ENCODE peak calls at places on chromosomes 16 and 17, in seven cellular contexts. R is foreskin fibroblast; X is GM23338; N is left ventricle myocardium inferior; Q is naive thymus-derived CD4-positive, alpha-beta T cell; C is CD8-positive, alpha-beta memory T cell; M is upper lobe of right lung. I is an unnamed sample.

GRCh38 chr16:28087675-28088285 is 24.3 kb upstream of the GSG1L start:
- DNase-seq in C (no peak), N (no peak), Q (no peak), X (peak; percentile 50), R (no peak), M (no peak), I (no peak)

GRCh38 chr16:85208643-85209520 is 96.6 kb upstream of the CIBAR2 start:
- DNase-seq in C (no peak), Q (no peak), M (no peak), X (no peak), N (no peak), R (no peak), I (no peak)

GRCh38 chr16:31108035-31108793 is at the start of gene BCKDK:
- DNase-seq in N (peak; percentile 87), M (peak; percentile 88), C (peak; percentile 43), R (peak; percentile 91), Q (peak; percentile 41), X (peak; percentile 85), I (peak; percentile 79)

GRCh38 chr16:56688762-56689161 is 6.5 kb downstream of the MT1X start:
- DNase-seq in M (no peak), R (no peak), C (no peak), Q (no peak), X (no peak), N (no peak), I (no peak)

GRCh38 chr17:75073618-75074047 is 14.1 kb upstream of the SLC16A5 start:
- DNase-seq in C (no peak), Q (no peak), R (peak; percentile 63), N (no peak), M (no peak), X (no peak), I (no peak)

GRCh38 chr17:64115871-64116534 is 13.9 kb downstream of the ERN1 start:
- DNase-seq in N (no peak), Q (no peak), R (peak; percentile 85), C (no peak), X (no peak), M (no peak), I (peak; percentile 91)

GRCh38 chr17:62941358-62941991 is 24.6 kb upstream of the TANC2 start:
- DNase-seq in X (no peak), M (no peak), C (no peak), N (no peak), Q (no peak), R (no peak), I (no peak)

GRCh38 chr16:85488414-85488813 is 124.7 kb upstream of the GSE1 start:
- DNase-seq in R (no peak), C (no peak), X (no peak), N (no peak), M (no peak), Q (no peak), I (no peak)

GRCh38 chr17:64920419-64921172 is 1.3 kb upstream of the LRRC37A3 start:
- DNase-seq in C (no peak), R (peak; percentile 15), X (peak; percentile 20), M (no peak), N (no peak), Q (no peak), I (no peak)

GRCh38 chr16:23079683-23080221 is 69.5 kb downstream of the USP31 start:
- DNase-seq in Q (no peak), M (no peak), N (no peak), X (no peak), R (no peak), C (no peak), I (no peak)

GRCh38 chr16:12548270-12548983 is 255.3 kb downstream of the CPPED1 start:
- DNase-seq in C (no peak), R (no peak), X (no peak), N (no peak), M (no peak), Q (no peak), I (no peak)

GRCh38 chr16:9159839-9160550 is 68.6 kb downstream of the HAPSTR1 start:
- DNase-seq in C (no peak), Q (no peak), X (peak; percentile 93), M (peak; percentile 78), N (peak; percentile 33), R (peak; percentile 82), I (peak; percentile 66)

GRCh38 chr17:50290074-50290702 is 15.9 kb downstream of the TMEM92 start:
- DNase-seq in M (peak; percentile 79), N (peak; percentile 61), C (no peak), R (peak; percentile 98), Q (no peak), X (no peak), I (peak; percentile 99)

GRCh38 chr17:45923511-45924268 is 29.3 kb downstream of the MAPT start:
- DNase-seq in Q (no peak), M (no peak), N (no peak), C (no peak), X (no peak), R (peak; percentile 65), I (no peak)

GRCh38 chr17:50636804-50637195 is 2.1 kb downstream of the ABCC3 start:
- DNase-seq in M (no peak), X (no peak), Q (no peak), N (no peak), R (no peak), C (no peak), I (no peak)

GRCh38 chr16:2190002-2190658 is 6.3 kb downstream of the CASKIN1 start:
- DNase-seq in N (no peak), M (no peak), C (no peak), X (no peak), R (no peak), Q (no peak), I (no peak)

GRCh38 chr17:7383742-7384488 is 3.0 kb downstream of the TNK1 start:
- DNase-seq in N (peak; percentile 32), C (peak; percentile 80), R (peak; percentile 72), X (peak; percentile 91), Q (peak; percentile 74), M (no peak), I (peak; percentile 38)

GRCh38 chr17:51251010-51251409 is 8.8 kb downstream of the MBTD1 start:
- DNase-seq in C (no peak), X (no peak), M (no peak), R (peak; percentile 11), Q (no peak), N (no peak), I (peak; percentile 1)

GRCh38 chr16:68400083-68400923 is 48.0 kb downstream of the SMPD3 start:
- DNase-seq in N (no peak), C (no peak), Q (no peak), M (no peak), R (no peak), X (no peak), I (no peak)

GRCh38 chr16:83068686-83069085 is 441.9 kb downstream of the CDH13 start:
- DNase-seq in X (no peak), Q (no peak), M (no peak), N (no peak), C (no peak), R (peak; percentile 26), I (no peak)

GRCh38 chr16:86513471-86514277 is 3.3 kb downstream of the FOXF1 start:
- DNase-seq in N (no peak), X (no peak), R (no peak), M (no peak), C (no peak), Q (no peak), I (no peak)

GRCh38 chr17:63675607-63676539 is 24.1 kb downstream of the LIMD2 start:
- DNase-seq in M (peak; percentile 83), R (peak; percentile 73), X (peak; percentile 19), N (peak; percentile 65), C (no peak), Q (no peak), I (peak; percentile 86)

GRCh38 chr16:88363239-88363891 is 19.4 kb upstream of the ZNF469 start:
- DNase-seq in C (no peak), X (no peak), N (no peak), Q (no peak), R (no peak), M (no peak), I (no peak)

GRCh38 chr16:49890876-49891275 is 35.0 kb upstream of the ZNF423 start:
- DNase-seq in Q (no peak), N (no peak), M (no peak), X (peak; percentile 86), C (no peak), R (no peak), I (peak; percentile 51)

GRCh38 chr17:17648762-17649161 is 32.5 kb upstream of the RAI1 start:
- DNase-seq in Q (no peak), X (no peak), M (no peak), N (no peak), C (no peak), R (peak; percentile 66), I (peak; percentile 57)

GRCh38 chr17:5680766-5681165 is 96.5 kb upstream of the NLRP1 start:
- DNase-seq in M (no peak), R (no peak), X (peak; percentile 67), C (no peak), N (no peak), Q (no peak), I (no peak)

GRCh38 chr17:55577011-55577586 is 65.8 kb upstream of the SMIM36 start:
- DNase-seq in M (no peak), N (peak; percentile 53), X (no peak), C (peak; percentile 13), Q (no peak), R (peak; percentile 82), I (no peak)

GRCh38 chr17:55575058-55575606 is 63.9 kb upstream of the SMIM36 start:
- DNase-seq in C (no peak), X (no peak), N (no peak), M (no peak), Q (no peak), R (no peak), I (no peak)

GRCh38 chr17:55572599-55572998 is 61.3 kb upstream of the SMIM36 start:
- DNase-seq in X (no peak), R (no peak), C (no peak), Q (no peak), M (no peak), N (no peak), I (no peak)

GRCh38 chr17:55577687-55578086 is 66.4 kb upstream of the SMIM36 start:
- DNase-seq in R (no peak), N (peak; percentile 34), X (no peak), M (peak; percentile 72), Q (no peak), C (no peak), I (no peak)

GRCh38 chr17:55576237-55576998 is 65.2 kb upstream of the SMIM36 start:
- DNase-seq in C (no peak), Q (no peak), M (no peak), N (no peak), X (no peak), R (peak; percentile 88), I (peak; percentile 76)
- H3K4me3 ChIP-seq in C (peak overlapping the region; percentile 55), Q (peak overlapping the region; percentile 49), M (peak overlapping the region; percentile 38), N (peak overlapping the region; percentile 56), X (no peak overlapping the region), R (peak overlapping the region; percentile 47), I (no peak overlapping the region)

GRCh38 chr17:80024206-80024972 is 11.3 kb downstream of the TBC1D16 start:
- DNase-seq in Q (no peak), C (no peak), M (no peak), X (no peak), R (no peak), N (no peak), I (no peak)
- H3K4me3 ChIP-seq in Q (no peak overlapping the region), C (no peak overlapping the region), M (no peak overlapping the region), X (no peak overlapping the region), R (no peak overlapping the region), N (peak overlapping the region; percentile 53), I (no peak overlapping the region)

GRCh38 chr17:78335176-78335575 is 24.7 kb downstream of the SOCS3 start:
- DNase-seq in R (no peak), Q (no peak), C (no peak), M (no peak), X (no peak), N (no peak), I (no peak)
- H3K4me3 ChIP-seq in R (no peak overlapping the region), Q (no peak overlapping the region), C (no peak overlapping the region), M (no peak overlapping the region), X (no peak overlapping the region), N (no peak overlapping the region), I (no peak overlapping the region)

GRCh38 chr16:75059411-75059810 is 57.2 kb downstream of the LDHD start:
- DNase-seq in X (no peak), C (no peak), N (no peak), M (no peak), Q (no peak), R (no peak), I (no peak)
- H3K4me3 ChIP-seq in X (no peak overlapping the region), C (no peak overlapping the region), N (no peak overlapping the region), M (no peak overlapping the region), Q (no peak overlapping the region), R (no peak overlapping the region), I (no peak overlapping the region)